ENCODE peak calls at places on chromosomes 7 and 10, in seven cellular contexts. G is GM13976, P is NB4, I is OCI-LY7, Q is WTC11, N is tibial nerve, L is brain microvascular endothelial cell. Z is an unnamed sample.

GRCh38 chr10:128316925-128317324 is 190.7 kb upstream of the MKI67 start:
- DNase-seq in N (no peak), P (no peak), Q (no peak), L (no peak), I (no peak), G (no peak), Z (no peak)

GRCh38 chr10:11328264-11329054 is 283.0 kb downstream of the USP6NL start:
- DNase-seq in Q (no peak), L (no peak), P (peak), N (no peak), G (no peak), I (no peak), Z (no peak)

GRCh38 chr10:24944512-24945255 is 7.7 kb downstream of the PRTFDC1 start:
- DNase-seq in Q (no peak), I (no peak), P (peak), N (no peak), L (peak), G (no peak), Z (no peak)

GRCh38 chr10:104641150-104642000 is at the start of gene SORCS3:
- DNase-seq in Q (peak), N (no peak), G (no peak), P (no peak), L (no peak), I (no peak), Z (peak)

GRCh38 chr7:37982423-37982822 is 62.0 kb downstream of the EPDR1 start:
- DNase-seq in L (no peak), P (no peak), I (no peak), Q (no peak), N (no peak), G (no peak), Z (no peak)

GRCh38 chr10:18332048-18332447 is 191.8 kb downstream of the CACNB2 start:
- DNase-seq in L (no peak), N (no peak), G (no peak), I (no peak), Q (no peak), P (peak), Z (no peak)

GRCh38 chr7:40799-41750 is 151.3 kb upstream of the FAM20C start:
- DNase-seq in I (no peak), G (no peak), N (no peak), Q (no peak), P (no peak), L (no peak), Z (no peak)

GRCh38 chr7:151999337-152000090 is 26.0 kb upstream of the GALNT11 start:
- DNase-seq in P (no peak), N (no peak), G (no peak), L (peak), I (no peak), Q (no peak), Z (no peak)

GRCh38 chr10:44857363-44858016 is 53.6 kb upstream of the TMEM72 start:
- DNase-seq in Q (peak), G (peak), P (peak), I (peak), N (peak), L (peak), Z (peak)

GRCh38 chr7:13849528-13849892 is 140.0 kb downstream of the ETV1 start:
- DNase-seq in N (no peak), I (no peak), P (no peak), L (no peak), Q (no peak), G (no peak), Z (no peak)

GRCh38 chr10:60123172-60123571 is 216.8 kb upstream of the CCDC6 start:
- DNase-seq in P (no peak), Q (no peak), L (peak), G (no peak), I (no peak), N (no peak), Z (no peak)

GRCh38 chr10:126921974-126922525 is 16.8 kb downstream of the DOCK1 start:
- DNase-seq in G (no peak), I (no peak), Q (no peak), N (no peak), P (no peak), L (peak), Z (no peak)

GRCh38 chr7:116776610-116777289 is 85.6 kb upstream of the CAPZA2 start:
- DNase-seq in L (peak), G (no peak), N (no peak), I (no peak), P (no peak), Q (no peak), Z (no peak)

GRCh38 chr10:20970044-20970443 is 72.9 kb upstream of the NEBL start:
- DNase-seq in P (no peak), I (peak), L (peak), N (no peak), G (no peak), Q (no peak), Z (no peak)

GRCh38 chr7:152577339-152577738 is 98.6 kb downstream of the XRCC2 start:
- DNase-seq in G (no peak), I (no peak), P (no peak), Q (no peak), L (no peak), N (no peak), Z (no peak)

GRCh38 chr7:2635148-2635668 is 3.4 kb downstream of the TTYH3 start:
- DNase-seq in N (no peak), Q (no peak), P (no peak), L (no peak), I (no peak), G (no peak), Z (no peak)

DNA sequence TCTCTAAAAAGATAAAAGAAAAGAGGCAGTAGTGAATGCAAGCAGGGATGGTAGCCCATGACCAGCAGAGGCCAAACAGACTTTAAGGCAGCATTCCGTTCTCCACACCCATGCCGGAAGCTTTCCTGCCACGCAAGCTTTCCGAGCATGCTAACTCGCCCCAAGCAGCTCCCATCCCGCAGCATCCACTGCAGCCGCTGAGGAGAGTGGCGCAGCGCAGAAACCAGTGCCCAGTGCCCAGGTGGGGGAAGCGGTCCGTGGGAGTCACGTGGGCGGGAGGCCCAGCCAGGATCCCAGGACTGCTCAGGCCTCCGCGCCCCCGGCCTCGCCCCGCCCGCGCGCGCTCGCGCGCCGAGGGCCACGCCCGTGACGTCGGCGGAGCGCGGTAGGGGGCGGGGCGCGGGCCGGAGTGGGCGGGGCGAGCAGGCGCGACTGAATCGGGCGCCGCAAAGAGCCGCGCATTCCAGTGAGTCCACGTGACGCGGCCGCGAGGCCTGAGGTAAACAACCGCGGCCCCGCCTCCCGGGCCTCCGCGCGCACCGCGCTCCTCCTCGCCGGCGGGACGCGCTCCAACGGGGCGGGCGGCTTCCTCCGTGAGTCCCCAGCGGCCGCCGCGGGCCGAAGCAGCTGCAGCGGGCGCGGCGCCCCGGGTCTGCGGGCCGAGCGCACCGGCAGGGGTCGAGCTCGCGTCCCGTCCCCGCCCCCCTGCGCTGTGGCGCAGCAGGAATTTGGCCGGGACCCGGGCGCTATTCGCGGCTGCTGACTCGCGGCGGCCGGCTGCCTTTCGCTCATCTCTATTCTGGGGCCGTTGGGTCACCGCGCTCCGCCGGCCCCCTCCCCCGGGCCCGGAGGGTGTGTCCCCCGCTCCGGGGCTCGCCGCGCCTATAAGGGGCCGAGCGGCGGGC is at the start of gene OTUD1:
- DNase-seq in Q (peak), N (peak), G (peak), L (peak), I (peak), P (peak), Z (peak)
- TF ChIP-seq CTCF in Q (no peak), N (peak), G (no peak), L (peak), I (no peak), P (no peak), Z (no peak)

GRCh38 chr10:43375401-43376020 is 4.1 kb downstream of the FXYD4 start:
- DNase-seq in I (no peak), G (no peak), N (no peak), P (no peak), L (no peak), Q (no peak), Z (no peak)

GRCh38 chr10:43376046-43376635 is 4.7 kb downstream of the FXYD4 start:
- DNase-seq in I (no peak), N (no peak), G (no peak), Q (no peak), L (no peak), P (no peak), Z (no peak)

GRCh38 chr10:43376828-43377227 is 5.4 kb downstream of the FXYD4 start:
- DNase-seq in I (peak), P (no peak), Q (no peak), G (no peak), N (no peak), L (no peak), Z (no peak)

GRCh38 chr10:43374194-43374593 is 2.8 kb downstream of the FXYD4 start:
- DNase-seq in Q (no peak), N (no peak), L (no peak), G (no peak), P (no peak), I (no peak), Z (no peak)

GRCh38 chr10:43377393-43377883 is 6.0 kb downstream of the FXYD4 start:
- DNase-seq in L (no peak), I (no peak), Q (peak), G (no peak), P (no peak), N (no peak), Z (no peak)
- TF ChIP-seq CTCF in L (no peak), I (no peak), Q (no peak), G (no peak), P (no peak), N (no peak), Z (no peak)

DNA sequence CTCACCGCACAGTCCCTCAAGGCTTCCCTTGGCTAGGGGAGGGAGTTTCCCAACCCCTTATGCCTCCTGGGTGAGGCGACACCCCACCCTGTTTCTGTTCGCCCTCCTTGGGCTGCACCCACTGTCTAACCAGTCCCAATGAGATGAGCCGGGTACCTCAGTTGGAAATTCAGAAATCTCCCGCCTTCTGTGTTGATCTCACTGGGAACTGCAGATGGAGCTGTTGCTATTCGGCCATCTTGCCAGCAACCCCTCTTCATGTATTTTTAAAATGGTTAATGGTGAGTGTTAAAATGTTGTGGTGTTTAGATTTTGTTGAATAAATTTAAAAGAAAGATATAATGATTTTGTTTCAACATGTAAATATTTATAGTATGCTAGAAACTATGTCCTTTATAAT is 22.0 kb downstream of the UMAD1 start:
- DNase-seq in L (peak), N (no peak), G (no peak), Q (peak), P (no peak), I (no peak), Z (no peak)
- TF ChIP-seq CTCF in L (peak), N (no peak), G (no peak), Q (peak), P (peak), I (peak), Z (no peak)

GRCh38 chr10:5776150-5776880 is 36.9 kb downstream of the GDI2 start:
- DNase-seq in N (no peak), P (no peak), L (no peak), G (no peak), I (no peak), Q (no peak), Z (no peak)
- TF ChIP-seq CTCF in N (no peak), P (no peak), L (peak), G (no peak), I (no peak), Q (no peak), Z (no peak)

GRCh38 chr7:107560898-107561516 is 2.7 kb downstream of the COG5 start:
- DNase-seq in G (no peak), I (peak), L (no peak), Q (no peak), P (peak), N (no peak), Z (no peak)

GRCh38 chr7:107563761-107564552 is at the start of the genes COG5 and DUS4L:
- DNase-seq in P (peak), Q (peak), G (peak), I (peak), L (peak), N (peak), Z (peak)

GRCh38 chr7:107563072-107563760 is 504 bp downstream of the COG5 start:
- DNase-seq in N (no peak), I (peak), P (peak), L (peak), Q (no peak), G (no peak), Z (no peak)

GRCh38 chr7:107559864-107560263 is 3.9 kb downstream of the COG5 start:
- DNase-seq in L (peak), I (no peak), N (no peak), G (no peak), Q (no peak), P (no peak), Z (no peak)

DNA sequence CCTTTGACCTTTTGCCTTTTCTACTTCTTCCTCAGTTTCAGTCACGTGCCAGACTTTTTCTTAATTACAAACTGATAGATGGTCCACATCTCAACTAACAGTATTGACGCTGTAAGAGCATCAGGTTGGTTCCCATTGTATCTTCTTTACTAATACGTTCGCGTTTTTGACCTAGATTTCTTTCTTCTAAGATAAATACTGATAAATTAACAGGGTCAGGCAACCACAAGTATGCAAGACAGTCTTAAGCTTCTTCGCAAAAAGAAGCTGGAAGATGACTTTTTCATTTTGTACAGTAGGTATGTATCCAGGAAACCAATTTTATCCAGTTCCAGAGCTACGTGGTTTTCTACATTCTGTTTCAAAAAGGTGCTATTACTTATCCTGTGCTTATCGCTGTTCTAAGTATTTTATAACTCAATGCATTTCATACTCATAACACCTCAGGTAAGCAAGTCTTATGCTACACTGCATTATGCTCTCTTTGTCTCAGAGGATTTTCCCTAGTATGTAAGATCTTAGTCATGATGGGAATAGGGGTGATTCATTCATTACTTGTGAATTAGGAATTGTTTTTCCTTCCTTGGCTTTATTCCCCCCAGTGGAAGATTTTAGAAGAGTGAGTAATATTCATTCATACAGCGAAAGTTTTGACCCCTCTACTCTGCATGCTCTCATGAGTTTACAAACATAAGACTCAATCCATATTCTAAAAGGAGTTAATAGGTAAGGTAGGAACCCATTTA is 955 bp downstream of the DUS4L start:
- DNase-seq in L (peak), P (no peak), I (peak), Q (no peak), G (no peak), N (no peak), Z (no peak)
- TF ChIP-seq CTCF in L (no peak), P (no peak), I (no peak), Q (no peak), G (no peak), N (no peak), Z (no peak)

GRCh38 chr10:96046546-96046945 is 3.2 kb downstream of the CCNJ start:
- DNase-seq in Q (no peak), N (no peak), P (no peak), L (no peak), G (no peak), I (no peak), Z (no peak)

GRCh38 chr10:96044686-96045085 is 1.3 kb downstream of the CCNJ start:
- DNase-seq in N (no peak), I (no peak), Q (no peak), G (no peak), L (peak), P (peak), Z (peak)

GRCh38 chr10:96049340-96049739 is 6.0 kb downstream of the CCNJ start:
- DNase-seq in I (no peak), N (no peak), G (no peak), P (no peak), Q (no peak), L (no peak), Z (no peak)

GRCh38 chr10:96043895-96044580 is 655 bp downstream of the CCNJ start:
- DNase-seq in I (peak), N (no peak), Q (peak), P (peak), G (peak), L (peak), Z (peak)

GRCh38 chr10:96047004-96047649 is 3.7 kb downstream of the CCNJ start:
- DNase-seq in G (no peak), P (peak), N (no peak), I (peak), L (no peak), Q (no peak), Z (peak)
- TF ChIP-seq CTCF in G (peak), P (peak), N (no peak), I (peak), L (no peak), Q (no peak), Z (peak)

GRCh38 chr10:78182841-78183240 is 149.2 kb downstream of the RPS24 start:
- DNase-seq in N (no peak), L (no peak), P (no peak), G (no peak), I (no peak), Q (no peak), Z (no peak)

GRCh38 chr10:78188459-78188858 is 154.8 kb downstream of the RPS24 start:
- DNase-seq in G (no peak), Q (no peak), I (no peak), P (no peak), L (no peak), N (no peak), Z (no peak)

GRCh38 chr10:78187371-78187770 is 153.7 kb downstream of the RPS24 start:
- DNase-seq in P (no peak), I (no peak), N (no peak), L (no peak), G (no peak), Q (no peak), Z (no peak)

GRCh38 chr10:78184851-78185692 is 151.4 kb downstream of the RPS24 start:
- DNase-seq in P (no peak), G (no peak), L (no peak), N (no peak), I (no peak), Q (no peak), Z (no peak)

DNA sequence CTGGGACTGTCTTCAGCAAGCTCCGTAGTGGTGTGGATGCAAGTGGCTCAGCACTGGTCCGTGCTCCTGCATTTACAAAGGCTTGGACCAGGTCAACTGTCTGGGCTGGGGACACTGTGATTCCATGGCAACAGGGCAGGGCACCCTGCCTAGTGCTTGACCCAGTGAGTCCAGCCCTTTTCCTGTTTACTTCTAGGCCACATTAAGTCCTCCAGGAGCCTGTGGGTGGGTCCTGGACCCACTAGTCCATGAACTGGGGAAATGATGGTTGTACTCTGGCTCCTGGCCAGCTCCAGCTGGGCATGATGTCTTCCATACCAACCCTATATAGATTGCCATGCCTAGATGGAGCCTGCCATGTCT is 152.0 kb downstream of the RPS24 start:
- DNase-seq in L (no peak), I (no peak), N (no peak), Q (no peak), P (no peak), G (no peak), Z (no peak)
- TF ChIP-seq CTCF in L (no peak), I (no peak), N (no peak), Q (no peak), P (no peak), G (no peak), Z (no peak)

GRCh38 chr7:78095549-78095948 is 297.0 kb downstream of the PHTF2 start:
- DNase-seq in Q (no peak), L (peak), P (no peak), G (no peak), I (no peak), N (no peak), Z (no peak)
- TF ChIP-seq CTCF in Q (no peak), L (peak), P (no peak), G (no peak), I (no peak), N (no peak), Z (no peak)

DNA sequence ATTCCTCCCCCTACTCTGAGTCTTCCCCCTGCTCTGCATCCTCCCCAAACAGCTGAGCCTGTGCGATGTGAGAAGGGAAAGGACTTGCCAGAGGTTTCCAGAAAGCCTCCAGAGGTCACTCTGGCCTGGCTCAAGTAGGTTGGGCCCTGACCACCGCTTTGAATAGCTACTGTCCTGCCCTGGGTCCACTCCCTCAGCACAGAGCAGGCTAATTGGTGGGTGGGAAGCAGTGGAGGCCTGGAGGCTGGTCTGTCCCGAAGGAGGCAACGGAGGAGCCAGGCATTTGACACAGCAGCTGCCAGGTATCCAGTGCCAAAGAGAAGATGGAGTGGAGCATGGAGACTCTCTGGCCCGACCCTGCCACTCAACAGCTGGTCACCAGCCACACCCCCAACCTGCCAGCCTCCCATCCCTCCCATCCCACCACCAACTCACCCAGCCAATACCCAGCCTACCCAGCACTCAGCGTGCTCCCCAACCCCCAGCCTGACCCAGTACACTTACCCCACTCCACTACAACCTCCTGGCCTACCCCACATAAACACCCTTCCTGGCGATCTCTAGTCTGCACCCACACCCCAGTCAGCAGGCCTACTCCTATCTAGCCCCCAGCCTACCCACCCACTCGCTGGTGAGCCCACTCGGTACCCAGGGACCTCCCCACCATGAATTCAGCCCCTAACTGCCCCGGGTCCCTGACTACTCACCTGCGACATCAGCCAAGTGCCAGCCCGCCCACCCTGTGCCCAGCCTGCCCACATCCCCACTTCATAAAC is 64.7 kb upstream of the COL13A1 start:
- DNase-seq in N (no peak), I (no peak), L (no peak), Q (no peak), G (no peak), P (no peak), Z (no peak)
- TF ChIP-seq CTCF in N (no peak), I (no peak), L (no peak), Q (no peak), G (no peak), P (no peak), Z (no peak)

GRCh38 chr7:39406464-39406863 is 159.7 kb upstream of the YAE1 start:
- DNase-seq in I (no peak), N (no peak), Q (no peak), L (no peak), P (no peak), G (no peak), Z (no peak)
- TF ChIP-seq CTCF in I (no peak), N (no peak), Q (no peak), L (no peak), P (no peak), G (no peak), Z (no peak)

Z was measured in GM13977.